ENCODE peak calls at places on chromosomes 3 and 15, in six cellular contexts. F, O, K, C, B and Y are unnamed samples.

GRCh38 chr3:107024481-107025153 is 352.6 kb upstream of the CCDC54 start:
- DNase-seq in F (no peak), O (no peak), K (no peak), C (no peak), B (peak), Y (peak)

GRCh38 chr15:91258436-91258779 is 158.4 kb downstream of the SV2B start:
- DNase-seq in F (no peak), O (peak), K (no peak), C (no peak), B (peak), Y (no peak)

GRCh38 chr3:52291508-52292181 is 4.0 kb downstream of the GLYCTK start:
- DNase-seq in F (no peak), O (no peak), K (no peak), C (no peak), B (no peak), Y (peak)

GRCh38 chr3:122299872-122300460 is 25.1 kb upstream of the CSTA start:
- DNase-seq in F (no peak), O (no peak), K (peak), C (peak), B (peak), Y (peak)

GRCh38 chr3:42871592-42872196 is 4.0 kb downstream of the CYP8B1 start:
- DNase-seq in F (no peak), O (no peak), K (no peak), C (no peak), B (no peak), Y (no peak)

GRCh38 chr15:101694261-101694660 is 30.0 kb downstream of the TARS3 start:
- DNase-seq in F (no peak), O (peak), K (no peak), C (no peak), B (no peak), Y (no peak)

GRCh38 chr3:81741214-81741613 is 20.2 kb downstream of the GBE1 start:
- DNase-seq in F (no peak), O (no peak), K (peak), C (no peak), B (no peak), Y (peak)

GRCh38 chr15:82058517-82059204 is 12.8 kb upstream of the MEX3B start:
- DNase-seq in F (no peak), O (no peak), K (no peak), C (no peak), B (no peak), Y (no peak)

GRCh38 chr3:127068111-127068810 is 85.3 kb downstream of the PLXNA1 start:
- DNase-seq in F (no peak), O (no peak), K (no peak), C (no peak), B (no peak), Y (no peak)
- H4K91ac ChIP-seq in F (peak), O (no peak), K (no peak), C (no peak), B (no peak), Y (no peak)

DNA sequence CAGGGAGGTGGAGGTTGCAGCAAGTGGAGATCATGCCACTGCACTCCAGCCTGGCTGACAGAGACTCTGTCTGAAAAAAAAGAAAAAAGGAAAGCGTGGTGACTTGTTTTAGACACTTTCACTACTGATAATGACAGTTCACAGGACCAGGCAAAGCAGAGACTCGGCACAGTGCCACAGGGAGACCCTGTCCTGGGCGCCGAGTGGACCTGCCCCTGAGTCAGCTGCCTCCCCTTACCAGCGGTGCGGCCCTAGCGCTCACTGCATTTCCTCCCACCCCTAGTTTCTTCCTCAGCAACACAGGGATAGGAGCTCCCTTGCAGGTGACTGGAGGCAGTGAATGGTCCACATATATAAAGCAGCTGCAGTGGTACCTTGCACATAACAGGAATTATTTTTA is 38.7 kb upstream of the NSMCE3 start:
- DNase-seq in F (no peak), O (no peak), K (no peak), C (no peak), B (no peak), Y (no peak)
- H3K4me2 ChIP-seq in F (no peak), O (no peak), K (no peak), C (no peak), B (no peak), Y (no peak)

DNA sequence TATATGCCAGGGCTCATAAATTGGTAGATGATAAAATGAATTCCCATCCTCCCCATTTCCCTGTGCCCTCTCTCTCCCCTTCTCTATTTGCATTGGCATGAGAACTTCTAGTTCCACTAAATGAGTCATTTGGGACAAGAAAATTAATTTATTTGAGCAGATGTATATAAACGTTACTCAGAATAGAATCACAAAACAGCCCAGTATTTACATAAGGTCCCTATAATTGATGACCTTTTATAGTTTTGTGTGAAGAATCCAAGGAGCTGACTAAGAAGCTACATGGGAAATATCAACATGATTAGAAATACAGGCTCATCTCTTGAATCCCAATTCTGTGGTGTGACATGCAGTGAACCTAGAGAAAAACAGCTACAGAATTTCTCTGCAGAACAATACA is 617.7 kb upstream of the NR2F2 start:
- DNase-seq in F (no peak), O (no peak), K (peak), C (no peak), B (no peak), Y (no peak)
- H4K91ac ChIP-seq in F (no peak), O (no peak), K (no peak), C (no peak), B (no peak), Y (no peak)

GRCh38 chr3:188351648-188352047 is 197.7 kb downstream of the LPP start:
- DNase-seq in F (no peak), O (no peak), K (no peak), C (no peak), B (no peak), Y (no peak)

GRCh38 chr3:188348445-188349244 is 194.7 kb downstream of the LPP start:
- DNase-seq in F (no peak), O (no peak), K (peak), C (no peak), B (peak), Y (peak)

GRCh38 chr3:188350956-188351355 is 197.0 kb downstream of the LPP start:
- DNase-seq in F (no peak), O (no peak), K (no peak), C (no peak), B (no peak), Y (no peak)

GRCh38 chr3:188349963-188350332 is 196.0 kb downstream of the LPP start:
- DNase-seq in F (no peak), O (no peak), K (no peak), C (no peak), B (no peak), Y (no peak)

GRCh38 chr3:188349276-188349962 is 195.5 kb downstream of the LPP start:
- DNase-seq in F (no peak), O (peak), K (no peak), C (no peak), B (peak), Y (peak)
- H3K4me2 ChIP-seq in F (no peak), O (no peak), K (no peak), C (no peak), B (no peak), Y (no peak)

DNA sequence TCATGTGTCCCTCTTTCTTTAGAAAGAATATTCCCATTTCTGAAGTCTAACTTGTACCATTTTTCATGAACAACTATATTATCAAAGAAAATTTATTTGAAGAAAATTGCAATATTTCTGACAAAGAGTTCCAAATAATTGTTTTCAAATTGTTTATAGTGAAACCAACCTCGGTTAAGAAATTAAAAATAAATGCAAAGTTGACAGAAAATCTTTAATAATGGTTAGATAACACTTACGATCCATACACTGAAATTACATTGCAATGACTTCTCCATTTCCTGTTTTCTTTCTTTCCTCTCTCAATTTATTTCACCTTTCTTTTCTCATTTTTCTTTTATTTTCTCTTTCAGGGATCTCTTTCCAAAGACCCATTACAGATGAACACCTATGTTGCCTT is 125.1 kb downstream of the STAC start:
- DNase-seq in F (no peak), O (no peak), K (no peak), C (no peak), B (no peak), Y (no peak)
- H4K91ac ChIP-seq in F (no peak), O (no peak), K (no peak), C (no peak), B (no peak), Y (no peak)

GRCh38 chr15:40303576-40303975 is 4.2 kb downstream of the PLCB2 start:
- DNase-seq in F (no peak), O (no peak), K (no peak), C (no peak), B (no peak), Y (no peak)

GRCh38 chr15:40306371-40306770 is 1.4 kb downstream of the PLCB2 start:
- DNase-seq in F (no peak), O (no peak), K (no peak), C (no peak), B (no peak), Y (no peak)

GRCh38 chr15:40302981-40303380 is 4.8 kb downstream of the PLCB2 start:
- DNase-seq in F (no peak), O (no peak), K (no peak), C (no peak), B (no peak), Y (no peak)

GRCh38 chr15:40306908-40307307 is 827 bp downstream of the PLCB2 start:
- DNase-seq in F (no peak), O (no peak), K (no peak), C (no peak), B (no peak), Y (no peak)

DNA sequence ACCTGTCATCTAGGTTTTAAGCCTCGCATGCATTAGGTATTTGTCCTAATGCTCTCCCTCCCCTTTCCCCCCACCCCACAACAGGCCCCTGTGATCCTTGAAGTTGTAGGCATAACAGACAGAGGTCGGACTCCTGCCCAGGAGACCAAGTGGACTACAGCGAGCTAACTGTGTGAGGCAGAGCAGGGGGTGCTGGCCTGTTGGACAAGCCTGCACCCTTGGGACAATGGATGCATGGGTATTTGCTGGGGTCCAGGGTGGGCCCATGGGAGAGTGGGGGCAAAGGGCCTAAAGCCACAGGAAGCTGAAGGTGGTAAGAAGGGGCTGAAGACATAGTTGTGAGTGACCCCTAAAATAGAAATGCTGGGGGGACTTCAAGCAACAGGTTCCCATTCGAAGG is 2.5 kb downstream of the PLCB2 start:
- DNase-seq in F (no peak), O (no peak), K (no peak), C (no peak), B (no peak), Y (no peak)
- H3K4me2 ChIP-seq in F (no peak), O (no peak), K (no peak), C (no peak), B (no peak), Y (no peak)

GRCh38 chr3:127037423-127037841 is 54.5 kb downstream of the PLXNA1 start:
- DNase-seq in F (no peak), O (no peak), K (no peak), C (no peak), B (no peak), Y (no peak)
- H4K91ac ChIP-seq in F (no peak), O (no peak), K (no peak), C (no peak), B (no peak), Y (no peak)

DNA sequence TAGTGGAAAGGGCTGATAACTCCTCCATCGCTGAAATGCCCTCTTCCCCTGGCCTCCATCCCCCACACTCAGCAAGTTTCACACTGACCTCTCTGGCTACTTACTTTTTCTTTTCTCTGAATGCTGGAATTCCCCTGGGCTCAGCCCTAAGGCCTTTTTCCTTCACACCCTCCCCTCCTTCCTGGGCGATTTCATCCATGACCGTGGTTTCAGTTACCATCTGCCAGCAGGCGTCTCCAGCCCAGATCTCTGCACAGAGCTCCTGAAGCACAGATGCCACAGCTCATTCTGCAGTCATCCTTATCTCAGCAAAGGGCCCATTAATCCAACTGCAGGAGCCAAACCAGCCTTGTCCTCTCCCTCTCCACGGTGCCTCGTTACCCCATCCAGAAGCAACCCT is 114.0 kb downstream of the RFTN1 start:
- DNase-seq in F (no peak), O (peak), K (peak), C (no peak), B (peak), Y (peak)
- H3K4me2 ChIP-seq in F (no peak), O (no peak), K (peak), C (no peak), B (no peak), Y (peak)